ENCODE peak calls at places on chromosomes 5 and 9, in six cellular contexts. X is AG09309; V is BJ; R is CD8-positive, alpha-beta T cell; N is cardiac fibroblast; M is ovary. I is an unnamed sample.

GRCh38 chr5:65760504-65761275 is 38.7 kb downstream of the NLN start:
- DNase-seq in R (peak; percentile 58), V (no peak), M (no peak), N (peak; percentile 87), X (peak; percentile 52), I (no peak)

GRCh38 chr9:123299558-123300126 is 31.3 kb upstream of the STRBP start:
- DNase-seq in N (no peak), R (no peak), V (no peak), M (no peak), X (no peak), I (peak; percentile 71)

GRCh38 chr9:111263116-111263515 is 66.9 kb downstream of the OR2K2 start:
- DNase-seq in R (no peak), N (no peak), V (no peak), X (no peak), M (no peak), I (no peak)

GRCh38 chr9:127185181-127185580 is 62.7 kb upstream of the ANGPTL2 start:
- DNase-seq in R (no peak), N (no peak), M (no peak), V (no peak), X (no peak), I (no peak)

GRCh38 chr5:172849636-172850453 is 15.8 kb downstream of the ERGIC1 start:
- DNase-seq in M (no peak), R (no peak), V (no peak), N (no peak), X (no peak), I (no peak)

GRCh38 chr9:114288233-114289051 is 34.5 kb upstream of the ORM1 start:
- DNase-seq in X (no peak), R (no peak), M (peak; percentile 9), V (no peak), N (peak; percentile 31), I (peak; percentile 79)

GRCh38 chr5:72845889-72846288 is 29.4 kb downstream of the TNPO1 start:
- DNase-seq in M (no peak), X (no peak), R (no peak), V (no peak), N (peak; percentile 84), I (no peak)

GRCh38 chr9:86239053-86239770 is 20.2 kb downstream of the C9orf153 start:
- DNase-seq in N (peak; percentile 14), R (no peak), X (peak; percentile 1), M (no peak), V (no peak), I (no peak)

GRCh38 chr5:6583049-6583880 is 49.6 kb downstream of the NSUN2 start:
- DNase-seq in M (peak; percentile 63), V (no peak), X (no peak), R (no peak), N (peak; percentile 31), I (no peak)

GRCh38 chr5:170761708-170762066 is 21.8 kb upstream of the GABRP start:
- DNase-seq in X (no peak), M (no peak), V (no peak), N (no peak), R (no peak), I (no peak)

GRCh38 chr9:124222918-124223720 is 34.6 kb upstream of the NEK6 start:
- DNase-seq in X (no peak), R (no peak), N (peak; percentile 77), M (no peak), V (no peak), I (peak; percentile 76)

GRCh38 chr5:146334074-146334533 is 4.5 kb upstream of the POU4F3 start:
- DNase-seq in N (no peak), M (no peak), R (no peak), X (no peak), V (no peak), I (no peak)
- H3K4me3 ChIP-seq in N (no peak overlapping the region), M (no peak overlapping the region), R (no peak overlapping the region), X (no peak overlapping the region), V (no peak overlapping the region), I (no peak overlapping the region)

GRCh38 chr9:82036101-82036500 is 47.5 kb downstream of the SPATA31D1 start:
- DNase-seq in M (no peak), X (no peak), V (no peak), R (no peak), N (no peak), I (no peak)
- TF ChIP-seq CTCF in M (no peak), X (no peak), V (no peak), R (no peak), N (no peak), I (no peak)

GRCh38 chr5:10801931-10802674 is 41.1 kb upstream of the DAP start:
- DNase-seq in N (peak; percentile 28), M (no peak), X (no peak), R (no peak), V (no peak), I (no peak)
- H3K4me3 ChIP-seq in N (no peak overlapping the region), M (no peak overlapping the region), X (no peak overlapping the region), R (no peak overlapping the region), V (no peak overlapping the region), I (no peak overlapping the region)

GRCh38 chr5:89695371-89695770 is 714.2 kb downstream of the CETN3 start:
- DNase-seq in V (no peak), N (no peak), R (no peak), X (no peak), M (no peak), I (no peak)
- TF ChIP-seq CTCF in V (no peak), N (no peak), R (no peak), X (no peak), M (no peak), I (no peak)

DNA sequence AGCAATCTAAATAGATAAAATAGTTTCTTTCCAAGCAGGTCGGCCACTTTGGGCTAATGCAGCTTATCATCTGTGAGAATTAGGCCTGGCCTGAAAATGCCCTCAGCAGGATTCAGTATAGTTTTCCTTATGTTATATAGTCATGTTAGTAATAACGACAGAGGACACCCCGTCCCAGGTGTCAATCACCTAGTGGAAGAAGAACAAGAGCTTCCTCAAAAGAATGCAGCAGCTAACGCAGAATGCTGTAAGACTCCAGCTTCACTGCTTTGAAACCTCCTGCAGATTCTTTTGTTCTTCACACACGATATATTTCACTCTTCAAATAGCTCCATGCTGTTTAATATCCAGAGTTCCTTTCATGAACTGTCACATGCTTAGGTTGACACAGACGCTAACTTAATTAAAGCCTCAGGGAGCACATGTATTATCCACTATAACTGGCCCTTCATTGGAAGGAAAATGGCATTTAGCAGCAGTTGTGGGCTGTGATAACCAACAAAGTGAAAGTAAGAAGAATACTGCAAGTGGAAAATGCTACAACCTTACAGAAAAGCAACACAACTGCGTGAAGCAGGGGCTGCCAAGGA is 387.6 kb downstream of the PLK2 start:
- DNase-seq in N (no peak), M (no peak), X (no peak), R (no peak), V (no peak), I (no peak)
- H3K4me3 ChIP-seq in N (no peak overlapping the region), M (no peak overlapping the region), X (no peak overlapping the region), R (no peak overlapping the region), V (no peak overlapping the region), I (no peak overlapping the region)

DNA sequence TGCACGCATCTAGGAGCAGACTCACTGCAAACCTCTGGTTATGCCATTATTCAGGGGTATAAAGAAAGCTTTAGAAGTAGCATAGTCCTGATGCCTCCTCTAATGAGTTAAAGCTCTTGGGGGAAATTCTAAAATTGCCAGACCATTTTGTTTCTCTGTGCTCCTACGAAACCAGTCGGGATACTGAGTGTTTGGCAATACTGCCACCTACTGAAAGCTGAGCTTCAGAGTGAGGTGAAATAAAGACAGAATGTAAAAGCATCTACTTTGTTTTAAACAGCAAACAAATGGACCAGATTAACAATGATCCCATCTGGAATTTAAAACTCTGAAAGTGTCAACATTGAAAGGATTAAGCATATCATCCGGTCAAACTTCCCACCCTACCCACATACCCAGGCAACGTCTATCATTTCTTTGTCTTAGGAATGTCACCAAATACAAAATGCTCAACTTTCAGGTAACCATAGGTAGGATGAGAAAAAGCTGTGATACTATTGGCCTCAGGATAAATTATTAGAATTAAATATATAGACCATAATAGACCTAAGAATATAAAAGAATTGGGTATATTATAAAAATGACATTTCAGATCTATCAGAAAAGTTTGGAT is 77.8 kb upstream of the SHISAL2B start:
- DNase-seq in V (no peak), N (peak; percentile 82), X (peak; percentile 24), M (no peak), R (no peak), I (no peak)
- TF ChIP-seq CTCF in V (peak; percentile 82), N (peak; percentile 81), X (peak; percentile 76), M (peak; percentile 58), R (no peak), I (no peak)

DNA sequence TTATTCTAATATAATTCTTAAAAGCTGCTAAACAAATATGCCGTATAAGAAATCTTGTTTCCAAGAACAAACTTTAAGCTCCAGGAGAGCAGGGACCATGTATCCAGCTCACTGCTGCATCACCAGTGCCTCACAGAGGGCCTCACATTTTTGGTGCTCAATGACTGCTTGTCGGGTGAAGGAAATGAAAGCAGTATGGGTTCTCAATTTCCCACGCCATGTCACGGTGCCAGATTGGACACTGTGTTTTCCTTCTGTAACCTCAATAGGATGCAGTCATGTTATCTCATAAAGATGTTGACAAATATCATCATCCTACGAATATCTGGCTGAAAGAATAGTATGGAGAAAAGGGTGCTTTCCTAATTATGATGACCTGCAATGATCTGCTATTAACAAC is 64.7 kb downstream of the POU5F2 start:
- DNase-seq in N (peak; percentile 17), R (no peak), V (no peak), X (no peak), M (no peak), I (no peak)
- H3K4me3 ChIP-seq in N (no peak overlapping the region), R (no peak overlapping the region), V (no peak overlapping the region), X (no peak overlapping the region), M (no peak overlapping the region), I (no peak overlapping the region)

DNA sequence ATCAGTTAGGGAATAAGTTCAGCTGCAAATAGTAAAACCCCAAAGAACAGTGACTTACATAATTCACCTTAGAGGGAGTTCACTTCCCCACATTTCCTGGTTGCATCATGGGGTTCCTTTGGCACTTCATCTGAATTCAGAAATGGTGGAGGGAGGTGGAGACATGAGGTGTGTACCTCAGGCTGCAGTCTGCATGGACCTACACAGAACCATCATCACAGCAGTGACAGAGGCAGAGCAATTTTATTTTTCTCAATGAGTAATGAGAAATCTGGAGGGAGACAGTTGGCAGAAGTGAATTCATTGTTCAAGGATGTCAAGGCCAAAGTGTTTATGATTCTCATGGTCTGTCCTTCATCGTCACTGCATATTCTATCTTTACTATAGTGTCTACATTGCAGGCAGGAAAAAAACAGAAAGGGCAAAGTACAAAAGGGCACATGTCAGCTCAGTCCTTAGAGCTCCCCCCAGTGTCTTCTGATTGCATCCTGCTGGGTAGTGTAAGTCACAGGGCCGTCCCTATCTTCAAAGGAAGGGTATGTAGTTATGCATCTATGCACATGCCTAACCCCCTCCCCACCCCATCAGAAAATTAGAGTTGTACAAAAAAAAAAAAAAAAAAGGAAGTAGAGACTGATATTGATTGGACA is 132.8 kb upstream of the APC start:
- DNase-seq in R (no peak), V (no peak), M (no peak), X (no peak), N (peak; percentile 17), I (no peak)
- TF ChIP-seq CTCF in R (no peak), V (no peak), M (no peak), X (peak; percentile 5), N (no peak), I (no peak)

I was measured in lower leg skin.